ENCODE peak calls at places on chromosome 13, in four cellular contexts. P is neural progenitor cell, J is pancreas, Z is RWPE2. K is an unnamed sample. For H3K4me1, the result is how much of the 10 kb centered on the place peaks cover.

GRCh38 chr13:23466144-23467002 is 32.9 kb upstream of the SACS start:
- DNase-seq in Z (peak), P (peak), J (peak), K (peak)

GRCh38 chr13:29953542-29953941 is 103.1 kb upstream of the UBL3 start:
- DNase-seq in J (no peak), P (no peak), Z (no peak), K (no peak)

GRCh38 chr13:50387124-50387581 is 371.9 kb downstream of the KCNRG start:
- DNase-seq in Z (no peak), J (peak), P (peak), K (peak)

GRCh38 chr13:49653478-49653877 is 25.2 kb downstream of the ARL11 start:
- DNase-seq in J (no peak), P (no peak), Z (no peak), K (no peak)

GRCh38 chr13:35712907-35713685 is 236.6 kb upstream of the MAB21L1 start:
- DNase-seq in Z (no peak), J (no peak), P (no peak), K (no peak)

GRCh38 chr13:45446181-45446580 is 18.6 kb upstream of the COG3 start:
- DNase-seq in Z (no peak), P (no peak), J (no peak), K (no peak)

GRCh38 chr13:50910483-50910805 is 853 bp downstream of the RNASEH2B start:
- DNase-seq in J (no peak), P (peak), Z (no peak), K (no peak)

GRCh38 chr13:107069107-107069776 is 501.3 kb upstream of the ARGLU1 start:
- DNase-seq in P (peak), J (no peak), Z (no peak), K (no peak)

GRCh38 chr13:19861762-19862161 is 1.7 kb downstream of the ZMYM5 start:
- DNase-seq in Z (no peak), P (no peak), J (no peak), K (no peak)

GRCh38 chr13:41054212-41054877 is 7.0 kb upstream of the WBP4 start:
- DNase-seq in J (no peak), P (peak), Z (no peak), K (no peak)

GRCh38 chr13:30819136-30819875 is 84.0 kb downstream of the ALOX5AP start:
- DNase-seq in P (no peak), J (no peak), Z (no peak), K (no peak)

GRCh38 chr13:25046985-25047660 is 48.8 kb upstream of the PABPC3 start:
- DNase-seq in P (peak), Z (no peak), J (no peak), K (no peak)

GRCh38 chr13:45742985-45743384 is 40.9 kb downstream of the CBY2 start:
- DNase-seq in J (no peak), Z (no peak), P (no peak), K (no peak)

GRCh38 chr13:78160793-78161192 is 242.2 kb upstream of the EDNRB start:
- DNase-seq in J (no peak), P (no peak), Z (no peak), K (no peak)

GRCh38 chr13:95498886-95499285 is 53.6 kb upstream of the CLDN10 start:
- DNase-seq in J (no peak), Z (no peak), P (no peak), K (no peak)

GRCh38 chr13:70580825-70581224 is 472.6 kb upstream of the KLHL1 start:
- DNase-seq in J (no peak), Z (no peak), P (no peak), K (no peak)

GRCh38 chr13:74886496-74886895 is 595.5 kb downstream of the TBC1D4 start:
- DNase-seq in J (no peak), P (no peak), Z (no peak), K (no peak)

GRCh38 chr13:41696163-41697003 is 239.0 kb downstream of the RGCC start:
- DNase-seq in J (no peak), P (no peak), Z (no peak), K (no peak)

GRCh38 chr13:44414771-44415170 is 41.1 kb downstream of the SERP2 start:
- DNase-seq in Z (no peak), P (no peak), J (no peak), K (no peak)

DNA sequence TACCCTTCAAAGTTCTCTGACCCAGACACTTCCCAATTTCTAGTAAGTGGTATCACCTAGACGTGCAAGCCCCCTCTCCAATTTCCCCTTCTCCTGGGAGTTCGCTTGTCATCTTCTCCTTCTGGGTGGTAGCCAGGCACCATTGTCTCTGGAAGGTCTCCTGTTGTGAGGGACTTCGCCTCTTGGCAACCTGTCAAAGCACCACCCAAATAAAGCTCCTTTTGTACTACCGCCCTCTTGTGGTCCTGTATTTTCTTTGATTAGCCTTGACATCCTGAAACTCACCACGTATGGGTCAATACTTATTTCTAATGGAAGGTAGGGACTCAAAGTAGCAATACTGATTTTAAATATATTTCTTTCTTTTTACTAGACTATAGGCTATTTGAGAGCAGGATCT is 8.2 kb downstream of the GPC5 start:
- DNase-seq in P (peak), Z (no peak), J (no peak), K (no peak)
- TF ChIP-seq CTCF in P (peak), Z (peak), J (no peak), K (peak)

DNA sequence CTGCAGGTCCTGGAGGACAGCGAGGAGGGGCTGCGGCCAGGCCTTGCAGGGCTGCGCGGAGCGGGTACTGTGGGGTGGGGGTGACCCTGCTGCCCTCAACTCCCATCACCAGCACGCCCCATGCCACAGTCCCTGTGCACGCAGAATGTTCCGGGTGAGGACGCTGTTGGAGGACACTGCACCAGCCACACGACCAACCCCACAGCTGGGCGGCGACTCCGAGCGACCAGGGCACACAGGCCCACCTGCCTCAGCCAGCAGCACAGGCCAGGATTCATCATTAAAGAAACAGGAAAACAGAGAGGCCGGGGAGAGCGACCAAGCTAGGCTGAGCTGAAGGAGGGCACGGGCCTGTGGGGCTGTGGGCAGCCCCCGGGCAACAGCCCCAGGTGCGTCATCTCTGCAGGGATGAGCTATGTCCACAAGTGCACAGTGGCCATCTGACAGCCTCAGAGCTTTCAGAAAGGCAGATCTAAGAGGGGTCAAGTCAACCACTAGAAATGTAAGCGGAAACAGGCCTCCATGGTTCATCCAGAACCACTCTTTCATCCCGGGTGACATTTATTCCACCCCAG is 1.6 kb downstream of the GAS6 start:
- DNase-seq in P (no peak), Z (peak), J (no peak), K (peak)
- H3K4me1 ChIP-seq in P (half or more), Z (under half), J (under half), K (half or more)

DNA sequence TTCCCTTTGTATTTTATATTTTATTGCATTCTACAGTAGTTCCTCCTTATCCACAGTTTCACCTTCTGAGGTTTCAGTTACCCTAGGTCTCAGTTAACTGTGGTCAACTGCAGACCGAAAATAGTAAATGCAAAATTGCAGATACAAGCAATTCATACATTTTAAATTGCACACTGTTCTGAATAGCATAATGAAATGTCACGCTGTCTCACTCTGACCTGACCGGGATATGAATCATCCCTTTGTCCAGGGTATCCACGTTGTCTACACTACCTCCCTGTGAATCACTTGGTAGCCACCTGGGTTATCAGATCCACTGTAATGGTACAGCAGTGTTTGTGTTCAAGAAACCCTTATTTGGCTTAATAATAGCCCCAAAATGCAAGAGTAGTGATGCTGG is 325.0 kb downstream of the DNAJC15 start:
- DNase-seq in P (no peak), Z (no peak), J (no peak), K (no peak)
- H3K27ac ChIP-seq in P (no peak), Z (peak), J (no peak), K (no peak)

GRCh38 chr13:99268822-99269221 is 10.6 kb upstream of the GPR18 start:
- DNase-seq in Z (no peak), P (no peak), J (no peak), K (no peak)
- TF ChIP-seq CTCF in Z (no peak), P (no peak), J (no peak), K (no peak)

GRCh38 chr13:22455036-22455435 is 725.7 kb upstream of the SGCG start:
- DNase-seq in J (no peak), Z (no peak), P (no peak), K (no peak)
- H3K4me1 ChIP-seq in J (under half), Z (under half), P (under half), K (under half)

GRCh38 chr13:110228936-110229904 is 77.7 kb downstream of the COL4A1 start:
- DNase-seq in J (no peak), P (no peak), Z (no peak), K (no peak)
- H3K27ac ChIP-seq in J (no peak), P (no peak), Z (peak), K (no peak)